ENCODE peak calls at places on chromosome 14, in ten cellular contexts. X is fibroblast of lung, K is neural progenitor cell, C is PC-9, B is neuronal stem cell, H is A549, P is astrocyte, A is hepatocyte, Y is PC-3, U is MM.1S. Q is an unnamed sample.

GRCh38 chr14:57533214-57533613 is 39.6 kb upstream of the CCDC198 start:
- DNase-seq in X (peak), K (peak), C (no peak), B (peak), H (peak), P (no peak), A (peak), Y (peak), U (peak), Q (peak)

GRCh38 chr14:25518347-25518746 is 468.4 kb upstream of the STXBP6 start:
- DNase-seq in X (no peak), K (peak), C (no peak), B (no peak), H (no peak), P (no peak), A (no peak), Y (no peak), U (no peak), Q (no peak)

GRCh38 chr14:96192975-96193805 is 11.4 kb upstream of the BDKRB2 start:
- DNase-seq in X (no peak), K (no peak), C (no peak), B (no peak), H (no peak), P (peak), A (no peak), Y (no peak), U (no peak), Q (no peak)

GRCh38 chr14:39265741-39266588 is 32.2 kb downstream of the MIA2 start:
- DNase-seq in X (peak), K (no peak), C (peak), B (no peak), H (no peak), P (peak), A (no peak), Y (peak), U (peak), Q (peak)

GRCh38 chr14:102798926-102799325 is 21.7 kb downstream of the TRAF3 start:
- DNase-seq in X (no peak), K (no peak), C (no peak), B (no peak), H (no peak), P (no peak), A (no peak), Y (no peak), U (no peak), Q (no peak)

GRCh38 chr14:90743826-90744225 is 72.4 kb downstream of the TTC7B start:
- DNase-seq in X (no peak), K (no peak), C (no peak), B (no peak), H (no peak), P (no peak), A (no peak), Y (no peak), U (no peak), Q (no peak)

GRCh38 chr14:24146622-24146977 is 190 bp upstream of the PSME2 start:
- DNase-seq in X (peak), K (peak), C (peak), B (peak), H (peak), P (peak), A (peak), Y (peak), U (peak), Q (peak)

GRCh38 chr14:33175951-33176350 is 237.3 kb downstream of the NPAS3 start:
- DNase-seq in X (no peak), K (no peak), C (no peak), B (no peak), H (no peak), P (no peak), A (no peak), Y (no peak), U (no peak), Q (no peak)

GRCh38 chr14:39488600-39488999 is 56.4 kb upstream of the FBXO33 start:
- DNase-seq in X (peak), K (peak), C (no peak), B (peak), H (no peak), P (no peak), A (peak), Y (no peak), U (no peak), Q (no peak)

GRCh38 chr14:97379091-97379531 is 581.9 kb downstream of the VRK1 start:
- DNase-seq in X (no peak), K (peak), C (no peak), B (no peak), H (no peak), P (no peak), A (no peak), Y (no peak), U (no peak), Q (no peak)

GRCh38 chr14:22500954-22501353 is 88.1 kb downstream of the DAD1 start:
- DNase-seq in X (no peak), K (no peak), C (no peak), B (no peak), H (no peak), P (no peak), A (no peak), Y (no peak), U (no peak), Q (no peak)

GRCh38 chr14:105433161-105433605 is 13.6 kb downstream of the MTA1 start:
- DNase-seq in X (no peak), K (peak), C (no peak), B (no peak), H (no peak), P (no peak), A (no peak), Y (no peak), U (no peak), Q (peak)

GRCh38 chr14:104794641-104795467 is 694 bp downstream of the AKT1 start:
- DNase-seq in X (peak), K (peak), C (no peak), B (no peak), H (no peak), P (peak), A (peak), Y (peak), U (peak), Q (no peak)

GRCh38 chr14:69484444-69485113 is at the start of gene PLEKHD1:
- DNase-seq in X (no peak), K (peak), C (peak), B (peak), H (peak), P (no peak), A (peak), Y (peak), U (no peak), Q (peak)
- H3K4me2 ChIP-seq in X (no peak), K (peak), C (peak), B (peak), H (peak), P (peak), A (peak), Y (peak), U (no peak), Q (peak)

GRCh38 chr14:99995700-99996356 is 69.4 kb upstream of the EVL start:
- DNase-seq in X (peak), K (peak), C (no peak), B (no peak), H (peak), P (no peak), A (peak), Y (peak), U (peak), Q (peak)
- H3K4me2 ChIP-seq in X (no peak), K (no peak), C (no peak), B (no peak), H (peak), P (no peak), A (no peak), Y (no peak), U (no peak), Q (no peak)

GRCh38 chr14:44712095-44712822 is 205.2 kb upstream of the FSCB start:
- DNase-seq in X (no peak), K (peak), C (no peak), B (no peak), H (no peak), P (no peak), A (no peak), Y (no peak), U (no peak), Q (no peak)
- H3K4me2 ChIP-seq in X (no peak), K (no peak), C (no peak), B (no peak), H (no peak), P (no peak), A (no peak), Y (no peak), U (no peak), Q (no peak)

GRCh38 chr14:37047996-37048395 is 124.4 kb downstream of the SLC25A21 start:
- DNase-seq in X (no peak), K (no peak), C (no peak), B (no peak), H (no peak), P (peak), A (no peak), Y (peak), U (no peak), Q (no peak)
- H3K4me2 ChIP-seq in X (no peak), K (no peak), C (peak), B (no peak), H (no peak), P (peak), A (no peak), Y (peak), U (no peak), Q (no peak)